ENCODE peak calls at places on chromosomes 4 and X, in seven cellular contexts. Y is NCI-H526 treated with DMSO at 0.1 percent for 48 hours; Z is activated CD4-positive, alpha-beta T cell treated with anti-CD3 and anti-CD28 coated beads, Interleukin-2, amount 10 ng/mL, durations not matched to agents 7 days and 5 days; T is M059J; B is stimulated activated naive B cell treated with anti-CD40 and anti-IgM and Interleukin-4, amounts not matched to agents 10 μg/mL and 1 μg/mL and 100 μg/mL, for 72 hours; F is neural crest cell; D is sciatic nerve. M is an unnamed sample.

GRCh38 chrX:154490021-154490413 is 412 bp downstream of the SLC10A3 start:
- DNase-seq in Y (no peak), F (no peak), Z (peak), T (peak), D (peak), B (no peak), M (no peak)

GRCh38 chrX:53456254-53456653 is 22.1 kb upstream of the HSD17B10 start:
- DNase-seq in Y (no peak), Z (no peak), T (peak), D (no peak), B (no peak), F (no peak), M (no peak)

GRCh38 chr4:185708348-185708747 is 103.6 kb downstream of the SORBS2 start:
- DNase-seq in B (no peak), T (peak), Z (no peak), Y (no peak), F (no peak), D (no peak), M (no peak)

GRCh38 chrX:141220342-141221008 is 21.8 kb downstream of the SPANXC start:
- DNase-seq in B (no peak), Z (no peak), F (no peak), Y (no peak), T (peak), D (no peak), M (no peak)

GRCh38 chrX:47129879-47130358 is 14.6 kb downstream of the NDUFB11 start:
- DNase-seq in Z (no peak), B (no peak), F (no peak), T (peak), D (peak), Y (no peak), M (no peak)

GRCh38 chrX:41480508-41481260 is 33.5 kb downstream of the NYX start:
- DNase-seq in F (no peak), B (no peak), Z (no peak), D (no peak), T (no peak), Y (no peak), M (no peak)

GRCh38 chr4:79526970-79527565 is 119.0 kb upstream of the GK2 start:
- DNase-seq in B (no peak), Y (no peak), T (no peak), F (no peak), D (no peak), Z (no peak), M (no peak)

GRCh38 chr4:2923141-2923551 is 40.1 kb downstream of the NOP14 start:
- DNase-seq in F (no peak), B (no peak), T (no peak), Z (no peak), Y (no peak), D (no peak), M (no peak)

GRCh38 chr4:99100876-99101275 is 12.3 kb upstream of the ADH5 start:
- DNase-seq in Y (no peak), F (no peak), T (no peak), Z (no peak), B (no peak), D (no peak), M (no peak)

GRCh38 chr4:110195561-110196205 is 2.7 kb downstream of the ELOVL6 start:
- DNase-seq in Y (no peak), F (no peak), Z (peak), D (no peak), T (no peak), B (no peak), M (no peak)